ENCODE peak calls at places on chromosomes 11 and 22, in six cellular contexts. W is kidney, B is Peyer's patch, T is astrocyte of the cerebellum, F is GM06990, O is PC-9. L is an unnamed sample.

GRCh38 chr11:60169264-60169915 is 13.5 kb downstream of the MS4A6A start:
- DNase-seq in W (no peak), B (no peak), T (no peak), F (peak), O (peak), L (no peak)

GRCh38 chr11:128365044-128365443 is 222.3 kb downstream of the ETS1 start:
- DNase-seq in W (no peak), B (no peak), T (peak), F (no peak), O (no peak), L (no peak)

GRCh38 chr11:107563702-107564101 is 1.8 kb downstream of the ALKBH8 start:
- DNase-seq in W (no peak), B (no peak), T (peak), F (peak), O (peak), L (no peak)

GRCh38 chr11:81030186-81030585 is 1589.4 kb upstream of the TENM4 start:
- DNase-seq in W (no peak), B (no peak), T (no peak), F (no peak), O (no peak), L (no peak)

GRCh38 chr11:59802639-59803176 is 7.9 kb downstream of the MRPL16 start:
- DNase-seq in W (no peak), B (no peak), T (peak), F (no peak), O (peak), L (no peak)

GRCh38 chr11:120519474-120519873 is 7.9 kb downstream of the GRIK4 start:
- DNase-seq in W (no peak), B (no peak), T (no peak), F (no peak), O (no peak), L (no peak)

GRCh38 chr11:93073026-93073425 is 103.6 kb downstream of the MTNR1B start:
- DNase-seq in W (no peak), B (no peak), T (no peak), F (no peak), O (no peak), L (no peak)

GRCh38 chr22:46791201-46791731 is 28.8 kb downstream of the TBC1D22A start:
- DNase-seq in W (peak), B (peak), T (no peak), F (no peak), O (no peak), L (no peak)

GRCh38 chr22:27719535-27720227 is 81.9 kb downstream of the MN1 start:
- DNase-seq in W (no peak), B (no peak), T (no peak), F (no peak), O (no peak), L (no peak)

GRCh38 chr11:1442163-1442562 is 44.4 kb downstream of the MOB2 start:
- DNase-seq in W (no peak), B (no peak), T (no peak), F (no peak), O (no peak), L (no peak)

GRCh38 chr22:40177738-40178416 is at the start of gene TNRC6B:
- DNase-seq in W (no peak), B (no peak), T (peak), F (peak), O (peak), L (peak)

GRCh38 chr11:60756307-60757032 is at the start of gene MS4A15:
- DNase-seq in W (no peak), B (peak), T (no peak), F (no peak), O (no peak), L (no peak)

GRCh38 chr11:44564653-44565007 is 833 bp upstream of the CD82 start:
- DNase-seq in W (peak), B (peak), T (peak), F (no peak), O (peak), L (peak)

GRCh38 chr11:116990811-116991210 is 107.4 kb downstream of the SIK3 start:
- DNase-seq in W (no peak), B (no peak), T (no peak), F (no peak), O (no peak), L (no peak)

GRCh38 chr11:48880021-48880441 is 103.7 kb downstream of the TRIM51G start:
- DNase-seq in W (peak), B (peak), T (no peak), F (no peak), O (no peak), L (no peak)

GRCh38 chr11:69203901-69204245 is 48.1 kb downstream of the SMIM38 start:
- DNase-seq in W (no peak), B (no peak), T (no peak), F (no peak), O (no peak), L (no peak)

GRCh38 chr22:47036936-47037485 is 274.6 kb downstream of the TBC1D22A start:
- DNase-seq in W (peak), B (peak), T (no peak), F (no peak), O (no peak), L (no peak)

GRCh38 chr11:126061707-126062678 is 673 bp downstream of the CDON start:
- DNase-seq in W (peak), B (no peak), T (no peak), F (no peak), O (peak), L (no peak)

GRCh38 chr22:31537019-31537535 is 40.7 kb downstream of the SFI1 start:
- DNase-seq in W (no peak), B (no peak), T (no peak), F (peak), O (no peak), L (no peak)

GRCh38 chr11:124938206-124938765 is 2.4 kb upstream of the HEPACAM start:
- DNase-seq in W (no peak), B (no peak), T (no peak), F (no peak), O (no peak), L (peak)

GRCh38 chr11:820655-821512 is 2.2 kb downstream of the PNPLA2 start:
- DNase-seq in W (peak), B (peak), T (no peak), F (no peak), O (peak), L (no peak)

GRCh38 chr11:68150029-68150428 is 28.8 kb upstream of the CHKA start:
- DNase-seq in W (no peak), B (no peak), T (no peak), F (no peak), O (peak), L (no peak)

GRCh38 chr11:134854391-134854991 is 442.4 kb upstream of the B3GAT1 start:
- DNase-seq in W (no peak), B (no peak), T (no peak), F (no peak), O (no peak), L (no peak)

GRCh38 chr22:31340765-31341247 is 5.3 kb downstream of the PATZ1 start:
- DNase-seq in W (no peak), B (no peak), T (no peak), F (no peak), O (no peak), L (no peak)

GRCh38 chr11:15569626-15570025 is 454.9 kb downstream of the INSC start:
- DNase-seq in W (no peak), B (no peak), T (peak), F (no peak), O (no peak), L (no peak)

GRCh38 chr11:19279455-19279854 is 38.7 kb upstream of the E2F8 start:
- DNase-seq in W (no peak), B (no peak), T (no peak), F (no peak), O (no peak), L (no peak)

GRCh38 chr22:35203583-35203982 is 53.7 kb upstream of the HMGXB4 start:
- DNase-seq in W (no peak), B (no peak), T (no peak), F (no peak), O (no peak), L (no peak)

GRCh38 chr11:70483077-70483861 is 84.9 kb downstream of the CTTN start:
- DNase-seq in W (peak), B (peak), T (peak), F (peak), O (peak), L (no peak)

GRCh38 chr11:70769521-70769920 is 371.2 kb downstream of the CTTN start:
- DNase-seq in W (no peak), B (no peak), T (no peak), F (no peak), O (no peak), L (no peak)

GRCh38 chr11:83520849-83521248 is 234.7 kb upstream of the CCDC90B start:
- DNase-seq in W (no peak), B (no peak), T (no peak), F (no peak), O (no peak), L (no peak)

GRCh38 chr11:125593113-125593761 is 585 bp downstream of the STT3A start:
- DNase-seq in W (no peak), B (no peak), T (no peak), F (no peak), O (peak), L (no peak)

GRCh38 chr22:37310815-37311595 is 28.7 kb downstream of the CYTH4 start:
- DNase-seq in W (no peak), B (no peak), T (no peak), F (no peak), O (no peak), L (no peak)

GRCh38 chr11:68661697-68662603 is 22.4 kb upstream of the GAL start:
- DNase-seq in W (peak), B (no peak), T (no peak), F (no peak), O (no peak), L (no peak)

GRCh38 chr11:106381895-106382294 is 304.4 kb downstream of the AASDHPPT start:
- DNase-seq in W (no peak), B (no peak), T (no peak), F (no peak), O (peak), L (no peak)

GRCh38 chr11:9228086-9228485 is 37.1 kb downstream of the DENND5A start:
- DNase-seq in W (no peak), B (no peak), T (no peak), F (no peak), O (no peak), L (no peak)

GRCh38 chr11:9232482-9232881 is 32.7 kb downstream of the DENND5A start:
- DNase-seq in W (no peak), B (no peak), T (no peak), F (no peak), O (no peak), L (no peak)

GRCh38 chr11:9226514-9226913 is 38.6 kb downstream of the DENND5A start:
- DNase-seq in W (no peak), B (no peak), T (no peak), F (no peak), O (no peak), L (no peak)

GRCh38 chr11:9230291-9230690 is 34.9 kb downstream of the DENND5A start:
- DNase-seq in W (no peak), B (no peak), T (no peak), F (no peak), O (no peak), L (no peak)

DNA sequence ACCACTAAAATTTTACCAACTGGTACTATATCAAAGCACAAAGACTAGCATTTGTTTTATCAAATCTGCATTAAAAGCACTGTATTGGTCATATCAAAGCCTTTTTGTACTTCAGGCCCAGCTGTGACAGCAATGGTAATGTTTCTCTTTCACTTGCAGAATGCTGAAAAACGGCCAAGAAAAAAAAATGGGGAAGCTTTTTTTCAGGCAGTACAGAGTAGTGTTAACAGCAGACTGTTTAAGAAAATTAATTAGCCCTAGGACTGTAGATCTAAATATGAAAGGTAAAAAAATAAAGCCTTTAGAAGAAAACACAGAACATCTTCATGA is 33.3 kb downstream of the DENND5A start:
- DNase-seq in W (no peak), B (no peak), T (no peak), F (no peak), O (no peak), L (no peak)
- H3K4me3 ChIP-seq in W (peak), B (no peak), T (no peak), F (no peak), O (no peak), L (no peak)

GRCh38 chr11:7576671-7577225 is 62.9 kb downstream of the PPFIBP2 start:
- DNase-seq in W (peak), B (no peak), T (no peak), F (no peak), O (no peak), L (no peak)
- H3K4me3 ChIP-seq in W (peak), B (peak), T (no peak), F (no peak), O (no peak), L (peak)

DNA sequence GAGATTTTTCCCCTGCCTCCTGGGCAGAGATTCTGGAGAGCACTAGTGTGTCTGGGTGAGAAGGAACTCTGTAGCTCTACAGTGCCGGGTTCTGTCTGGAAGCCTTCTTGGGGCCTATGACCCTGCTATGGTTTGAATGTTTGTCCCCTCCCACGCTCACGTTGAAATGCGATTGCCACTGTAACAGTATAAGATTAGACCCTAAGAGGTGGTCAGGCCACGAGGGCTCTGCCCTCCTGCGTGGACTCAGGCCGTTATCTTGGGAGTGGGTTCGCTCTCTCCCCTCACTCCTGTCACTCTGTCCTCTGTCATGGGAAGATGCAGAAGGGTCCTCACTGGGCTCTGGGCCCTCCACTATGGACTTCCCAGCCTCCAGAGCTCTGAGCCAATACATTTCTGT is 3.5 kb downstream of the AP5B1 start:
- DNase-seq in W (no peak), B (no peak), T (no peak), F (no peak), O (no peak), L (no peak)
- H3K4me3 ChIP-seq in W (no peak), B (no peak), T (no peak), F (no peak), O (no peak), L (no peak)

DNA sequence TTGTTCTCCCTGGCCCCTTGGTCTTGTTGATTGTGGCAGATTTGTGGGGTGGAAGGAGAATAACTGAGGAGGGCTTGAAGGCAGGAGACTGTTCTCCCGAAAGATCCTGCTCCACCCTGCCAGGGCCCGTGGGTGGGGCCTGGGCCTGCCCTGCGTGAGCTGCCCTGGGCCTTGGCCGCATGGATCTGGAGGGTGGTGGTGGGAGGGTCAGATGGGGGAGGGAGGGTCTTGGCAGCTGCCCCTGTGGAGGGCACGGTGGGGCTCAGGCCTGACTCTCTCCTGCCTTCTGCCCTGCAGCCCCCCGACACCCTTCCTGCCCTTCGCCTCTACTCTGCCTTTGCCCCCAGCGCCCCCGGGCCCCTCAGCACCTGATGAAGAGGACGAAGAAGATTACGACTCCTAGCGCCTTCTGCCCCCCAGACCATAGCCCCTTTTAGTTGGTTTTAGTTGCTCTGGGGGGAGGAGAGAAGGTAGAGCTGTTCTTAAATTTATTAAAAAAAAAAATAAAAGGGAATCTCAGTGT is 1.9 kb downstream of the DRAP1 start:
- DNase-seq in W (no peak), B (no peak), T (no peak), F (no peak), O (no peak), L (no peak)
- H3K4me3 ChIP-seq in W (peak), B (no peak), T (no peak), F (no peak), O (no peak), L (peak)

DNA sequence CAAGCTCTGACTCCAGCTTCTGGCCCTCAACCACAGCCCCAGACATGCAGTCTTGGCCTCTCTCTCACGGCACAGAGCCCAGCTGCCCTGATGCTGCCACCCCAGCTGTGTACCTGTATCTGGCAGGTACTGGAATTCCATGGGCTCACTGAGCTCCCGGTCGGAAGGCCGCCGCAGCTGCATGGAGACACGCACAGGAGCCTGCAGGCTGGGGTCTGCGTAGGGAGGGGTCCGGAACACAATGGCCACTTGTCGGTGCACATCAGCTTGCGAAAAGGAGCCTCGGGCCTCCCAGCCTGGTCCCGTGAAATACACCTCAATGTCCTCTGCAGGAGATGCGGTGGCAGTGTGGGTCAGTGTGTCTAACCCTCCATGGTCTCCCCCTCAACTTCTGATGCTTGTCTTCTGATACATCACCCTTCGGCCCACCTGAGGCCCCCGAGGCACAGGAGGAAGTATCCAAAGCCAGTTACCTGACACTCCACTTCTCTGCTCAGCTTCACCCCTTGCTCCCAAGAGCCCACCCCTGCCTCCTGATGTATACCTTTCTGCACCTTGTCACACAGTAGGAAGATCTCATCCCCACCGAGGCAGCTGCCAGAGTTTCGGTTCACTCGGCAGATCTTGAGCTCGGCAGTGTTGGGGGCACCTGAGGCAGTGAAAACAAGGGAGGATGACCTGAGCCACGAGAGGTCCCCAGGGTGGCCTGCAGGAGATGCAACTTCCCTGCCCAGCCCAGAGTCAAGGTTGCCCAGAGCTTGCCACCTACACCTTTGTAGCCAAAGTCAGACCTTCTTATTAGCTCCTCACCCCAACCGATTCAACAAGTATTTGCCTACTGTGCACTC is 4.3 kb downstream of the RELA start:
- DNase-seq in W (peak), B (peak), T (no peak), F (no peak), O (no peak), L (no peak)
- H3K4me3 ChIP-seq in W (no peak), B (no peak), T (no peak), F (no peak), O (no peak), L (no peak)

DNA sequence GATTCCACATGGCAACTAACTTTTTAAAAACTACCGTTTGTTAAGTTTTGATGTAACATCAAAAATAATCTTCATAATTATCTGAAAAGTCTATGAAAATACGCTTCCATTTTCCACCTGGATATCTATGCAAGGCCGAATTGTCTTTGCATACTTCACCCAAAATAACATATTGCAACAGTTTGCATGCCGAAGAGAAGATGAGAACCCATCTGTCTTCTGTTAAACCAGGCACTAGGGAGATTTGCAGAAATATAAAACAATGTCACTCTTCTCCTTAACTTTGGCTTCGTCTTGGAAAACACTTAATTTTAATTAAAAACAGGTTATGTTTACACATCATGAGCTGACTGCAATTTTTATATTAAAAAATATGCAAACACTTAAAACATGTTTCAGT is 1325.8 kb downstream of the TBC1D22A start:
- DNase-seq in W (no peak), B (no peak), T (no peak), F (no peak), O (no peak), L (no peak)
- H3K4me3 ChIP-seq in W (no peak), B (no peak), T (no peak), F (no peak), O (no peak), L (no peak)

GRCh38 chr11:40130427-40130826 is 1329.0 kb downstream of the LRRC4C start:
- DNase-seq in W (no peak), B (no peak), T (no peak), F (no peak), O (no peak), L (no peak)

GRCh38 chr11:40129276-40129675 is 1330.2 kb downstream of the LRRC4C start:
- DNase-seq in W (no peak), B (no peak), T (no peak), F (no peak), O (no peak), L (no peak)

GRCh38 chr11:40125054-40125453 is 1334.4 kb downstream of the LRRC4C start:
- DNase-seq in W (no peak), B (no peak), T (no peak), F (no peak), O (no peak), L (no peak)
- H3K4me3 ChIP-seq in W (no peak), B (no peak), T (no peak), F (no peak), O (no peak), L (no peak)

DNA sequence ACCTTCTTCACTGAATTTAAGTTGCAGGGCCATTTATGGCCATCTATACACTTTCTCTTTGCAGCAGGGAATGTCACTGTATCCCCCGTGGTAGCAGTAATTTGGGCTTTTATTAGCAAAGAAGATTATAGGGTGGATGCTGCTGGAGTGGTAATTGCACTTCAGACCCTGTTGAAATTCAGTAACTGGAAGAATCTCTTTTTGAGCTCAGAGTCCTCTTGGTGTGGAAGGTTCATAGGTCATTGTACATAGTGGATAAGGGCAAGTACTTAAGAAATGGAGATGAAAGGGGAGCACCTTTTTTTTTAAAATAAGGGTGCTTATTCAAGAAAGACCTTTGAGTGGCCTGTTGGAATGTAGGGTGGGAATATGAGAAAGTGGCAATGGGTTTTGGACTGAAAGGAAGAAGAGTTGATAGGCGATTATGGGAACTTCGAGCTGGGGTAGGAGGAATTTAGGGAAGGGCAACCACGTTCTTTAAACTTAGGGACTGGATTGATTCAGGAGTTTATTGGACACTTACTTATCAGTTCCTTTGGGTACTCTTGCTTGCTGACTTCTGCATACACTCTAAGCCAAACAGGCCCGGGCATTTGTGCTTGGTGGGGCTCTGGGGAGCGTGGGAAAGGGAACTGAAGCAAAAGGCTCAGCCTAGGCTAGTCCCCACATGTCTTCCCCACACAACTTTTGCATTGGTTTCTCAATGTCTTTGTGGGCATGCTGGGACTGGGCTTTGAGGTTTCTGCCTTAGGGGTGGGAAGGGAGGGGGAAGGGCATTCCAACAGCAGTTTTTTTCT is 26.5 kb downstream of the CTNND1 start:
- DNase-seq in W (no peak), B (no peak), T (no peak), F (no peak), O (no peak), L (no peak)
- H3K4me3 ChIP-seq in W (no peak), B (peak), T (no peak), F (no peak), O (no peak), L (no peak)